ENCODE peak calls at places on chromosomes 7 and 10, in nine cellular contexts. K is esophagus squamous epithelium, X is HFFc6, S is GM12878, J is OCI-LY7, P is neural crest cell, V is PC-3, H is GM20000, A is AG04449. D is an unnamed sample.

GRCh38 chr10:32377458-32378370 is 30.8 kb upstream of the EPC1 start:
- DNase-seq in A (no peak), H (peak), V (peak), P (no peak), X (peak), J (peak), K (no peak), S (no peak), D (peak)

GRCh38 chr10:24008164-24009066 is 200.5 kb upstream of the KIAA1217 start:
- DNase-seq in H (no peak), J (no peak), P (no peak), A (peak), X (no peak), K (no peak), S (no peak), V (peak), D (peak)

GRCh38 chr10:129807211-129807610 is 156.9 kb downstream of the EBF3 start:
- DNase-seq in V (no peak), A (no peak), S (no peak), X (no peak), J (no peak), H (no peak), K (no peak), P (no peak), D (no peak)

GRCh38 chr7:61111-61510 is 131.3 kb upstream of the FAM20C start:
- DNase-seq in X (no peak), A (no peak), S (no peak), H (no peak), V (no peak), K (no peak), P (no peak), J (no peak), D (no peak)

GRCh38 chr7:116988363-116988989 is 35.2 kb downstream of the ST7 start:
- DNase-seq in K (no peak), V (peak), X (no peak), J (no peak), P (no peak), S (no peak), A (no peak), H (no peak), D (no peak)

GRCh38 chr10:14736600-14737081 is 38.1 kb downstream of the FAM107B start:
- DNase-seq in P (no peak), X (peak), H (peak), S (no peak), K (no peak), J (peak), V (no peak), A (peak), D (peak)

GRCh38 chr10:126598009-126598408 is 72.5 kb downstream of the C10orf90 start:
- DNase-seq in H (peak), V (peak), S (no peak), P (peak), A (no peak), X (peak), J (peak), K (no peak), D (peak)

GRCh38 chr10:60122190-60122589 is 215.8 kb upstream of the CCDC6 start:
- DNase-seq in X (no peak), K (no peak), H (no peak), A (no peak), S (no peak), P (no peak), V (no peak), J (no peak), D (no peak)

GRCh38 chr10:52050429-52051047 is 263.5 kb upstream of the DKK1 start:
- DNase-seq in A (no peak), V (peak), J (no peak), K (no peak), H (no peak), X (no peak), S (no peak), P (no peak), D (no peak)

GRCh38 chr10:11165591-11166543 is 148.2 kb downstream of the CELF2 start:
- DNase-seq in S (no peak), J (peak), H (peak), A (no peak), K (no peak), V (no peak), X (no peak), P (peak), D (peak)

GRCh38 chr10:60350400-60350799 is 39.3 kb downstream of the ANK3 start:
- DNase-seq in S (no peak), J (no peak), H (no peak), V (peak), K (no peak), X (no peak), A (no peak), P (no peak), D (no peak)

GRCh38 chr10:60346661-60347060 is 43.0 kb downstream of the ANK3 start:
- DNase-seq in S (no peak), H (no peak), X (no peak), A (no peak), J (no peak), P (no peak), V (no peak), K (no peak), D (no peak)

GRCh38 chr7:23893172-23893941 is 183.3 kb downstream of the STK31 start:
- DNase-seq in S (no peak), X (no peak), K (no peak), A (peak), H (no peak), J (no peak), P (no peak), V (peak), D (no peak)

GRCh38 chr7:123948122-123948521 is 23.1 kb downstream of the SPAM1 start:
- DNase-seq in P (no peak), X (no peak), J (no peak), A (no peak), V (no peak), H (no peak), S (no peak), K (no peak), D (no peak)

GRCh38 chr7:118080947-118081346 is 103.0 kb upstream of the LSM8 start:
- DNase-seq in P (no peak), A (no peak), X (no peak), V (peak), J (no peak), H (peak), K (no peak), S (peak), D (no peak)

GRCh38 chr7:22156205-22156604 is 200.7 kb downstream of the RAPGEF5 start:
- DNase-seq in V (peak), A (no peak), P (no peak), H (no peak), S (no peak), X (peak), K (no peak), J (no peak), D (no peak)

GRCh38 chr7:133781481-133782090 is 345.6 kb upstream of the LRGUK start:
- DNase-seq in X (no peak), S (no peak), H (no peak), J (no peak), K (no peak), A (no peak), V (no peak), P (no peak), D (peak)

GRCh38 chr7:17184805-17185689 is 113.4 kb upstream of the AHR start:
- DNase-seq in H (no peak), S (no peak), X (peak), K (no peak), J (no peak), P (no peak), V (peak), A (no peak), D (no peak)

GRCh38 chr7:23713285-23714235 is 3.5 kb downstream of the STK31 start:
- DNase-seq in J (no peak), P (no peak), X (peak), S (no peak), H (no peak), V (peak), A (peak), K (no peak), D (no peak)

GRCh38 chr10:89074120-89074519 is 83.5 kb downstream of the FAS start:
- DNase-seq in A (no peak), H (no peak), S (no peak), P (no peak), K (no peak), V (no peak), X (no peak), J (no peak), D (no peak)

GRCh38 chr7:27167916-27168264 is 2.6 kb upstream of the HOXA9 start:
- DNase-seq in V (peak), S (no peak), P (no peak), J (no peak), K (no peak), H (no peak), A (no peak), X (peak), D (peak)

GRCh38 chr10:22795546-22795945 is 81.2 kb upstream of the PIP4K2A start:
- DNase-seq in K (no peak), A (no peak), X (no peak), J (no peak), S (no peak), H (no peak), P (no peak), V (no peak), D (no peak)

GRCh38 chr7:135758531-135758932 is 9.9 kb upstream of the FAM180A start:
- DNase-seq in P (no peak), H (no peak), X (no peak), J (no peak), V (no peak), A (no peak), K (no peak), S (no peak), D (no peak)

GRCh38 chr7:27423290-27423689 is 180.7 kb downstream of the EVX1 start:
- DNase-seq in P (no peak), K (no peak), V (peak), S (no peak), A (no peak), H (no peak), J (no peak), X (no peak), D (no peak)

GRCh38 chr10:34809796-34810195 is 5.3 kb downstream of the PARD3 start:
- DNase-seq in A (no peak), V (no peak), S (no peak), P (no peak), X (no peak), K (no peak), H (no peak), J (no peak), D (no peak)

DNA sequence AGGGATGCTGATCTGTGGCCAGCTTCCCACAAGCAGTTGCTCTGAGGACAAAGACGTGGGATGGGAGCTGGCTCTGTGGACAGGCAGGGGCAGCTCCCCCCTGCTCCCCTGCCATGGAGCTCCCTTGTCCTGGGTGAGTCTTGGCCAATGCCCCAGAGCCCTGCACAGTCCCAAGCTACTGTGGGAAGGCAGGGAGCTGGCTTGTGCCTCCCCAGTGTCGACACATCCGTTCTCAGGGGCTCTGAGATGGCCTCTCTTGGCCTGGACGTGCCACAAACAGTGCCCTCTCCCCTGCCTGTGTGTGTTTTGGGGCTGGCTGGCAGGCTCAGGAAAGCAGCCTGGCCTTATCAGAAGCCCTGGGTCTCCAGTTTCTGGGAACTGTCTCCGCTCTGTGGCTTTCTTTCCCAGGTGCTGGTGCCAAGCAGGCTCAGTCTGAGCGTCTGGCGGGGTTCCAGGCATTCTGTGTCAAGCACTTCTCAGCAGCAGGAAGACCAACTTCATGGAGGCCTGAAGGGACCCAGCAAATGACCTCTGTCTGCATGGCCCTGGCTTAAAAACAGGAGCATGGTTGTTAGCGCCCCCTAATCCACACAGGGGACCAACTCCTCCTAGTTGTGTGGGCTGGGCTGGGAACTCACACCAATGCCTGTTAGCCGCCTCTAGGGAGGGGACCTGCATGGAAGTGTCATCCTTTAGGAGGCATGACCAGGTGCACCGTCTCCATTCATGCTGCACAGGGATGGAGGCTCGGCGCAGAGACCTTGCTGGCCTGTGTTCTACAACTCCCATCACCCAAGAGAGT is 375.2 kb downstream of the RPS24 start:
- DNase-seq in J (no peak), X (no peak), K (no peak), V (peak), P (no peak), A (no peak), S (no peak), H (no peak), D (no peak)
- TF ChIP-seq CTCF in J (no peak), X (peak), K (no peak), V (peak), P (no peak), A (no peak), S (no peak), H (no peak), D (no peak)

GRCh38 chr7:3722396-3722846 is 421.4 kb downstream of the SDK1 start:
- DNase-seq in K (no peak), H (no peak), S (no peak), A (no peak), V (no peak), X (no peak), P (peak), J (peak), D (peak)
- TF ChIP-seq CTCF in K (no peak), H (no peak), S (no peak), A (no peak), V (no peak), X (no peak), P (peak), J (peak), D (no peak)

GRCh38 chr7:103752995-103753394 is 236.5 kb downstream of the RELN start:
- DNase-seq in V (peak), S (no peak), H (no peak), A (no peak), P (no peak), X (no peak), J (no peak), K (no peak), D (no peak)
- TF ChIP-seq CTCF in V (peak), S (no peak), H (no peak), A (peak), P (no peak), X (peak), J (no peak), K (no peak), D (no peak)

GRCh38 chr7:111511845-111512244 is 50.4 kb downstream of the IMMP2L start:
- DNase-seq in V (no peak), J (no peak), A (no peak), P (no peak), X (no peak), S (no peak), K (no peak), H (no peak), D (no peak)

GRCh38 chr7:111509298-111509697 is 53.0 kb downstream of the IMMP2L start:
- DNase-seq in H (no peak), P (no peak), J (no peak), X (no peak), K (no peak), A (no peak), V (peak), S (no peak), D (no peak)

GRCh38 chr7:111510062-111510461 is 52.2 kb downstream of the IMMP2L start:
- DNase-seq in S (no peak), K (no peak), H (no peak), J (no peak), X (no peak), A (no peak), V (no peak), P (no peak), D (no peak)

GRCh38 chr7:111508387-111508786 is 53.9 kb downstream of the IMMP2L start:
- DNase-seq in X (no peak), V (no peak), J (no peak), P (no peak), S (no peak), H (no peak), A (no peak), K (no peak), D (no peak)

GRCh38 chr7:111510584-111511378 is 51.5 kb downstream of the IMMP2L start:
- DNase-seq in H (no peak), A (no peak), X (no peak), J (no peak), K (no peak), P (no peak), S (no peak), V (peak), D (no peak)
- TF ChIP-seq CTCF in H (no peak), A (no peak), X (no peak), J (no peak), K (no peak), P (no peak), S (no peak), V (no peak), D (no peak)

DNA sequence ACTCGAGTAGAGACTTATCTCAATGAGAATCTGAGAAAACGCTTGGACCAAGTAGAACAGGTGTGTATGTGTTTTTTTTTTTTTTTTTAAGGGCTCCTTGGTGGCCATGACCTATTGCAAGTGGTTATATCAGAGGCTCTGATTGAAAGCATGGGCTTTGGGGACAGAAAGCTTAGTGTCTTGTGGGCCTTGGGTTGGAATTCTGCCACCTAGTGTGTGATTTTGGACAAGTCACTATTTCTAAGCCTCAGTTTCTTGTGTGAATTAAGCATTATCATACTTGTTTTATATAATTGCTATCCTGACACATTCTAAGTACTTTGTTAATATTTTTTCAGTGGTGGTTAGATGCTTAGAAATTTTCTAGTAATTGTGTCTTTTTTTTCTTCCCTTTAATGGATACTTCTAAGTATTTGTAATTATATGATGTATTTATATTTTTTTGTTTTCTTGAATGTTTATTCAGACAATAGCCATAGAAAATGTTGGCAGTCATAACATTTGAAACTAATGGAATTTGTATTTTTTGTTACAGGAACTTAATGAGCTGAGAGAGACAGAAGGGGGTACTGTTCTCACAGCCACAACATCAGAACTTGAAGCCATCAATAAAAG is 33.1 kb downstream of the SMC3 start:
- DNase-seq in S (no peak), X (peak), J (peak), H (peak), V (peak), K (no peak), P (peak), A (no peak), D (peak)
- TF ChIP-seq CTCF in S (peak), X (peak), J (peak), H (peak), V (peak), K (peak), P (peak), A (peak), D (peak)

DNA sequence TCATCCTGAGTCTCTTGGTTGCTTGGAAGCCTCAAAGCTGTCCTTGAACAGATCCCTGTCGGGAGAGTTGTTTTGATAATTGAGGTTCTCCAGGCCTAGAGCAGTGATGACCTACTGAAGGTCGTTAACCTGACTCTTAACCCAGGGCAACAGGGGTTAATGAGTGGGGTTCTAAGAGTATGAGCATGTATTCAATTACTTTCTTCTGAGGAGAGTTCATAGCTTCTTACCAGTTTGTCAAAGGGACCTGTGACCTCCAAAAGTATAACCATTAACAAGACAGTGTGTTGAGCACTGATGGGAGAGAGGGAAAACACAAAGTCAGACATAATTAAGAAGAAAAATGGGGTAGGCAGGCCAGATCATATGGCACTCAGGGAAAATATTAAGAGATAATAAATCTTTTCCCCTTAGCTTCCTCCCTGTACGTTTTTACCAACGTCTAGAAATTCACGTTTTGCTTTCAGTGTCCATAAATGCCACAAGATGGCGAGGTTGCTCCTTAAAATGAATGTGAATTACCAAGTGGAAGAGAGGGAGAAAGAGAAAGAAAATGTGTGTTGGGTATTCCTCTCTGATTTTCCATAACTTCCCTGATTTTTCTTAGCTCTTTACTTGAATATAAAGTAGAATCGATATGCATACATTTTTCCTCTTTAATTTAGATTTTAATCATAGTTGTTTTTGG is 97.6 kb downstream of the SUGCT start:
- DNase-seq in V (peak), A (peak), H (peak), P (no peak), J (peak), K (no peak), S (no peak), X (peak), D (peak)
- TF ChIP-seq CTCF in V (peak), A (peak), H (peak), P (peak), J (peak), K (peak), S (peak), X (peak), D (peak)

GRCh38 chr10:77605466-77605865 is 32.1 kb downstream of the KCNMA1 start:
- DNase-seq in H (no peak), X (peak), V (peak), P (no peak), S (no peak), J (no peak), A (no peak), K (no peak), D (no peak)
- TF ChIP-seq CTCF in H (no peak), X (peak), V (peak), P (no peak), S (no peak), J (no peak), A (peak), K (no peak), D (no peak)

GRCh38 chr10:44282606-44283300 is 102.1 kb downstream of the CXCL12 start:
- DNase-seq in A (no peak), J (no peak), V (no peak), P (no peak), S (no peak), H (no peak), K (no peak), X (no peak), D (no peak)

GRCh38 chr10:44287408-44287807 is 97.5 kb downstream of the CXCL12 start:
- DNase-seq in S (no peak), A (no peak), K (no peak), J (no peak), V (no peak), H (no peak), P (no peak), X (no peak), D (no peak)

GRCh38 chr10:44281089-44281613 is 103.7 kb downstream of the CXCL12 start:
- DNase-seq in V (no peak), H (no peak), S (no peak), K (no peak), A (no peak), J (no peak), X (no peak), P (no peak), D (no peak)

GRCh38 chr10:44281662-44282061 is 103.2 kb downstream of the CXCL12 start:
- DNase-seq in X (no peak), P (no peak), H (no peak), S (no peak), A (no peak), K (no peak), V (no peak), J (no peak), D (no peak)

GRCh38 chr10:44284198-44285084 is 100.5 kb downstream of the CXCL12 start:
- DNase-seq in H (no peak), A (no peak), S (no peak), J (no peak), V (no peak), P (no peak), X (no peak), K (no peak), D (no peak)
- TF ChIP-seq CTCF in H (no peak), A (no peak), S (no peak), J (no peak), V (no peak), P (no peak), X (no peak), K (no peak), D (no peak)

GRCh38 chr7:43926193-43927043 is at the start of gene UBE2D4:
- DNase-seq in H (peak), X (peak), P (peak), V (peak), A (no peak), J (peak), K (peak), S (peak), D (peak)
- TF ChIP-seq CTCF in H (peak), X (peak), P (no peak), V (peak), A (no peak), J (no peak), K (peak), S (peak), D (no peak)